ENCODE peak calls at places on chromosomes 11 and 22, in seven cellular contexts. X, Q, M, Z, U, V and C are unnamed samples.

GRCh38 chr22:40757071-40757470 is 62.1 kb downstream of the SLC25A17 start:
- DNase-seq in X (no peak), Q (peak), M (no peak), Z (peak), U (no peak), V (no peak), C (no peak)

GRCh38 chr11:116930177-116930576 is 92.8 kb upstream of the APOA1 start:
- DNase-seq in X (no peak), Q (no peak), M (no peak), Z (no peak), U (no peak), V (no peak), C (no peak)

GRCh38 chr11:97607301-97608000 is 1217.6 kb downstream of the JRKL start:
- DNase-seq in X (no peak), Q (no peak), M (no peak), Z (no peak), U (no peak), V (no peak), C (no peak)

GRCh38 chr11:44823006-44823405 is 96.2 kb downstream of the TSPAN18 start:
- DNase-seq in X (no peak), Q (no peak), M (no peak), Z (no peak), U (no peak), V (no peak), C (no peak)

GRCh38 chr11:132084433-132084832 is 714.0 kb downstream of the NTM start:
- DNase-seq in X (no peak), Q (no peak), M (no peak), Z (no peak), U (no peak), V (no peak), C (no peak)

GRCh38 chr11:109884501-109884900 is 208.7 kb upstream of the ZC3H12C start:
- DNase-seq in X (no peak), Q (no peak), M (no peak), Z (no peak), U (no peak), V (no peak), C (no peak)

GRCh38 chr11:7080900-7081299 is 7.9 kb upstream of the RBMXL2 start:
- DNase-seq in X (no peak), Q (no peak), M (no peak), Z (no peak), U (no peak), V (no peak), C (no peak)

GRCh38 chr22:45945621-45946020 is 31.3 kb downstream of the WNT7B start:
- DNase-seq in X (no peak), Q (no peak), M (no peak), Z (no peak), U (no peak), V (no peak), C (no peak)